ENCODE peak calls at places on chromosome 3, in nine cellular contexts. One of them, this sample, is unnamed.

GRCh38 chr3:126343675-126344074 is 13.5 kb downstream of the KLF15 start:
- DNase-seq in lower lobe of right lung: peak; percentile 37
- DNase-seq in A549: no peak
- DNase-seq in right lobe of liver: peak; percentile 55
- DNase-seq in ovary: peak; percentile 28
- DNase-seq in heart right ventricle: peak; percentile 2
- DNase-seq in CD8-positive, alpha-beta T cell: peak; percentile 2
- DNase-seq in endodermal cell: peak; percentile 44
- DNase-seq in psoas muscle: no peak
- DNase-seq in this sample: no peak

GRCh38 chr3:29408676-29409075 is 127.8 kb downstream of the RBMS3 start:
- DNase-seq in lower lobe of right lung: no peak
- DNase-seq in A549: no peak
- DNase-seq in right lobe of liver: no peak
- DNase-seq in ovary: no peak
- DNase-seq in heart right ventricle: no peak
- DNase-seq in CD8-positive, alpha-beta T cell: no peak
- DNase-seq in endodermal cell: no peak
- DNase-seq in psoas muscle: no peak
- DNase-seq in this sample: no peak

GRCh38 chr3:171846594-171846993 is 3.4 kb downstream of the TMEM212 start:
- DNase-seq in lower lobe of right lung: no peak
- DNase-seq in A549: no peak
- DNase-seq in right lobe of liver: no peak
- DNase-seq in ovary: no peak
- DNase-seq in heart right ventricle: no peak
- DNase-seq in CD8-positive, alpha-beta T cell: no peak
- DNase-seq in endodermal cell: no peak
- DNase-seq in psoas muscle: no peak
- DNase-seq in this sample: no peak

GRCh38 chr3:158668506-158668905 is 3.9 kb downstream of the LXN start:
- DNase-seq in lower lobe of right lung: no peak
- DNase-seq in A549: no peak
- DNase-seq in right lobe of liver: no peak
- DNase-seq in ovary: no peak
- DNase-seq in heart right ventricle: no peak
- DNase-seq in CD8-positive, alpha-beta T cell: no peak
- DNase-seq in endodermal cell: no peak
- DNase-seq in psoas muscle: no peak
- DNase-seq in this sample: no peak

GRCh38 chr3:51682079-51682478 is 11.0 kb downstream of the TEX264 start:
- DNase-seq in lower lobe of right lung: no peak
- DNase-seq in A549: peak; percentile 84
- DNase-seq in right lobe of liver: peak; percentile 80
- DNase-seq in ovary: peak; percentile 72
- DNase-seq in heart right ventricle: peak; percentile 81
- DNase-seq in CD8-positive, alpha-beta T cell: peak; percentile 71
- DNase-seq in endodermal cell: peak; percentile 93
- DNase-seq in psoas muscle: peak; percentile 47
- DNase-seq in this sample: peak; percentile 22

GRCh38 chr3:54861248-54862067 is 66.4 kb downstream of the LRTM1 start:
- DNase-seq in lower lobe of right lung: no peak
- DNase-seq in A549: no peak
- DNase-seq in right lobe of liver: no peak
- DNase-seq in ovary: no peak
- DNase-seq in heart right ventricle: no peak
- DNase-seq in CD8-positive, alpha-beta T cell: no peak
- DNase-seq in endodermal cell: no peak
- DNase-seq in psoas muscle: peak; percentile 17
- DNase-seq in this sample: no peak

GRCh38 chr3:123303976-123304560 is 102.3 kb downstream of the SEC22A start:
- DNase-seq in lower lobe of right lung: no peak
- DNase-seq in A549: no peak
- DNase-seq in right lobe of liver: no peak
- DNase-seq in ovary: no peak
- DNase-seq in heart right ventricle: no peak
- DNase-seq in CD8-positive, alpha-beta T cell: no peak
- DNase-seq in endodermal cell: no peak
- DNase-seq in psoas muscle: no peak
- DNase-seq in this sample: no peak

GRCh38 chr3:189809583-189809982 is 178.4 kb downstream of the TP63 start:
- DNase-seq in lower lobe of right lung: no peak
- DNase-seq in A549: no peak
- DNase-seq in right lobe of liver: no peak
- DNase-seq in ovary: no peak
- DNase-seq in heart right ventricle: no peak
- DNase-seq in CD8-positive, alpha-beta T cell: no peak
- DNase-seq in endodermal cell: no peak
- DNase-seq in psoas muscle: no peak
- DNase-seq in this sample: no peak

GRCh38 chr3:11391930-11392688 is 119.9 kb downstream of the ATG7 start:
- DNase-seq in lower lobe of right lung: no peak
- DNase-seq in A549: no peak
- DNase-seq in right lobe of liver: no peak
- DNase-seq in ovary: no peak
- DNase-seq in heart right ventricle: no peak
- DNase-seq in CD8-positive, alpha-beta T cell: no peak
- DNase-seq in endodermal cell: no peak
- DNase-seq in psoas muscle: no peak
- DNase-seq in this sample: no peak

GRCh38 chr3:161989012-161989411 is 492.4 kb downstream of the OTOL1 start:
- DNase-seq in lower lobe of right lung: no peak
- DNase-seq in A549: no peak
- DNase-seq in right lobe of liver: no peak
- DNase-seq in ovary: no peak
- DNase-seq in heart right ventricle: no peak
- DNase-seq in CD8-positive, alpha-beta T cell: no peak
- DNase-seq in endodermal cell: no peak
- DNase-seq in psoas muscle: no peak
- DNase-seq in this sample: no peak

GRCh38 chr3:72889310-72890165 is 1.7 kb downstream of the GXYLT2 start:
- DNase-seq in lower lobe of right lung: no peak
- DNase-seq in A549: no peak
- DNase-seq in right lobe of liver: no peak
- DNase-seq in ovary: no peak
- DNase-seq in heart right ventricle: no peak
- DNase-seq in CD8-positive, alpha-beta T cell: no peak
- DNase-seq in endodermal cell: no peak
- DNase-seq in psoas muscle: no peak
- DNase-seq in this sample: no peak

GRCh38 chr3:190728574-190729246 is 133.8 kb downstream of the GMNC start:
- DNase-seq in lower lobe of right lung: no peak
- DNase-seq in A549: no peak
- DNase-seq in right lobe of liver: peak; percentile 46
- DNase-seq in ovary: no peak
- DNase-seq in heart right ventricle: no peak
- DNase-seq in CD8-positive, alpha-beta T cell: no peak
- DNase-seq in endodermal cell: no peak
- DNase-seq in psoas muscle: no peak
- DNase-seq in this sample: peak; percentile 34

GRCh38 chr3:118332699-118333098 is 701.9 kb downstream of the IGSF11 start:
- DNase-seq in lower lobe of right lung: no peak
- DNase-seq in A549: no peak
- DNase-seq in right lobe of liver: no peak
- DNase-seq in ovary: no peak
- DNase-seq in heart right ventricle: no peak
- DNase-seq in CD8-positive, alpha-beta T cell: no peak
- DNase-seq in endodermal cell: no peak
- DNase-seq in psoas muscle: no peak
- DNase-seq in this sample: no peak

GRCh38 chr3:129965937-129966336 is 8.6 kb upstream of the TRH start:
- DNase-seq in lower lobe of right lung: no peak
- DNase-seq in A549: no peak
- DNase-seq in right lobe of liver: no peak
- DNase-seq in ovary: no peak
- DNase-seq in heart right ventricle: no peak
- DNase-seq in CD8-positive, alpha-beta T cell: no peak
- DNase-seq in endodermal cell: no peak
- DNase-seq in psoas muscle: no peak
- DNase-seq in this sample: no peak

GRCh38 chr3:124360140-124360539 is 368.2 kb upstream of the ROPN1 start:
- DNase-seq in lower lobe of right lung: no peak
- DNase-seq in A549: no peak
- DNase-seq in right lobe of liver: no peak
- DNase-seq in ovary: no peak
- DNase-seq in heart right ventricle: no peak
- DNase-seq in CD8-positive, alpha-beta T cell: no peak
- DNase-seq in endodermal cell: no peak
- DNase-seq in psoas muscle: no peak
- DNase-seq in this sample: no peak

GRCh38 chr3:29635888-29636287 is 355.0 kb downstream of the RBMS3 start:
- DNase-seq in lower lobe of right lung: no peak
- DNase-seq in A549: no peak
- DNase-seq in right lobe of liver: no peak
- DNase-seq in ovary: no peak
- DNase-seq in heart right ventricle: no peak
- DNase-seq in CD8-positive, alpha-beta T cell: no peak
- DNase-seq in endodermal cell: no peak
- DNase-seq in psoas muscle: no peak
- DNase-seq in this sample: no peak

GRCh38 chr3:160133757-160134156 is 91.5 kb upstream of the C3orf80 start:
- DNase-seq in lower lobe of right lung: no peak
- DNase-seq in A549: no peak
- DNase-seq in right lobe of liver: peak; percentile 49
- DNase-seq in ovary: no peak
- DNase-seq in heart right ventricle: no peak
- DNase-seq in CD8-positive, alpha-beta T cell: no peak
- DNase-seq in endodermal cell: peak; percentile 77
- DNase-seq in psoas muscle: no peak
- DNase-seq in this sample: no peak
- TF ChIP-seq CTCF in lower lobe of right lung: peak; percentile 8
- TF ChIP-seq CTCF in A549: no peak
- TF ChIP-seq CTCF in right lobe of liver: peak; percentile 49
- TF ChIP-seq CTCF in ovary: no peak
- TF ChIP-seq CTCF in heart right ventricle: no peak
- TF ChIP-seq CTCF in CD8-positive, alpha-beta T cell: no peak
- TF ChIP-seq CTCF in endodermal cell: peak; percentile 71
- TF ChIP-seq CTCF in psoas muscle: no peak
- TF ChIP-seq CTCF in this sample: peak; percentile 47

GRCh38 chr3:39108309-39108708 is 829 bp downstream of the TTC21A start:
- DNase-seq in lower lobe of right lung: no peak
- DNase-seq in A549: no peak
- DNase-seq in right lobe of liver: no peak
- DNase-seq in ovary: no peak
- DNase-seq in heart right ventricle: no peak
- DNase-seq in CD8-positive, alpha-beta T cell: peak; percentile 33
- DNase-seq in endodermal cell: no peak
- DNase-seq in psoas muscle: no peak
- DNase-seq in this sample: no peak

GRCh38 chr3:39110041-39110639 is 2.7 kb downstream of the TTC21A start:
- DNase-seq in lower lobe of right lung: no peak
- DNase-seq in A549: no peak
- DNase-seq in right lobe of liver: no peak
- DNase-seq in ovary: no peak
- DNase-seq in heart right ventricle: no peak
- DNase-seq in CD8-positive, alpha-beta T cell: no peak
- DNase-seq in endodermal cell: peak; percentile 70
- DNase-seq in psoas muscle: no peak
- DNase-seq in this sample: no peak

GRCh38 chr3:39107056-39107873 is at the start of the genes GORASP1 and TTC21A:
- DNase-seq in lower lobe of right lung: peak; percentile 95
- DNase-seq in A549: peak; percentile 91
- DNase-seq in right lobe of liver: peak; percentile 94
- DNase-seq in ovary: peak; percentile 92
- DNase-seq in heart right ventricle: peak; percentile 92
- DNase-seq in CD8-positive, alpha-beta T cell: peak; percentile 66
- DNase-seq in endodermal cell: peak; percentile 93
- DNase-seq in psoas muscle: peak; percentile 91
- DNase-seq in this sample: peak; percentile 59

GRCh38 chr3:39107874-39108308 is 411 bp downstream of the TTC21A start:
- DNase-seq in lower lobe of right lung: no peak
- DNase-seq in A549: no peak
- DNase-seq in right lobe of liver: no peak
- DNase-seq in ovary: no peak
- DNase-seq in heart right ventricle: no peak
- DNase-seq in CD8-positive, alpha-beta T cell: no peak
- DNase-seq in endodermal cell: no peak
- DNase-seq in psoas muscle: no peak
- DNase-seq in this sample: no peak

DNA sequence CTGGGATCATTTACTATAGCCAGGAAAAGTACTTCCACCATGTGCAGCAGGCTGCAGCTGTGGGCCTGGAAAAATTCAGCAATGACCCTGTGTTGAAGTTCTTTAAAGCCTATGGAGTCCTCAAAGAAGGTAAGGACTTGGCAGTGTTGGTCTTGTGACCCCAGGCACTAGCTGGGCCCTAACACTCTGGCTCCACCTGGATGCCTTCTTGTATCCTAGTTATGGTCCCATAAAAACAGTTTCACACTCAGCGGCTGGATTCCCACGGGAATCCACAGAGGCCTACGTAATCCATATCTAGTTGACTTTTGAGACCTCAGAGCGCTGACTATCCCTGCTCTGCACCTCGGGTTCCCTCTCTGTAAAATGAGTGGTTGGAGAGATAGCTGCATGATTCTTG is 1.6 kb downstream of the TTC21A start:
- DNase-seq in lower lobe of right lung: no peak
- DNase-seq in A549: no peak
- DNase-seq in right lobe of liver: no peak
- DNase-seq in ovary: no peak
- DNase-seq in heart right ventricle: no peak
- DNase-seq in CD8-positive, alpha-beta T cell: no peak
- DNase-seq in endodermal cell: no peak
- DNase-seq in psoas muscle: no peak
- DNase-seq in this sample: no peak
- H3K4me3 ChIP-seq in lower lobe of right lung: no peak overlapping the region
- H3K4me3 ChIP-seq in A549: no peak overlapping the region
- H3K4me3 ChIP-seq in right lobe of liver: no peak overlapping the region
- H3K4me3 ChIP-seq in ovary: no peak overlapping the region
- H3K4me3 ChIP-seq in heart right ventricle: no peak overlapping the region
- H3K4me3 ChIP-seq in CD8-positive, alpha-beta T cell: no peak overlapping the region
- H3K4me3 ChIP-seq in endodermal cell: no peak overlapping the region
- H3K4me3 ChIP-seq in psoas muscle: no peak overlapping the region
- H3K4me3 ChIP-seq in this sample: no peak overlapping the region

DNA sequence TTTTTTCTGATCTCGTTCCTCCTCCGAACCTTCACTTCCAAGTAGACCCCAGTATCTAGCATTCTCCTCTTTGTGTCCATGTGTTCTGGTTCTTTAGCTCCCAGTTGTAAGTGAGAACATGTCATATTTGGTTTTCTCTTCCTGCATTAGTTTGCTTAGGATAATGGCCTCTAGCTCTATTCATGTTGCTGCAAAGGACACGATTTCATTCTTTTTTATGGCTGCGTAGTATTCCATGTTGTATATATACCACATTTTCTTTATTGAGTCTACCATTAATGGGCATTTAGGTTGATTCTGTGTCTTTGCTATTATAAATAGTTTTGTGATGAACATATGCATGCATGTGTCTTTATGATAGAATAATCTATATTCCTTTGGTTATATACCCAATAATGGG is 30.2 kb upstream of the MME start:
- DNase-seq in lower lobe of right lung: no peak
- DNase-seq in A549: no peak
- DNase-seq in right lobe of liver: no peak
- DNase-seq in ovary: no peak
- DNase-seq in heart right ventricle: no peak
- DNase-seq in CD8-positive, alpha-beta T cell: no peak
- DNase-seq in endodermal cell: no peak
- DNase-seq in psoas muscle: no peak
- DNase-seq in this sample: no peak
- TF ChIP-seq CTCF in lower lobe of right lung: no peak
- TF ChIP-seq CTCF in A549: no peak
- TF ChIP-seq CTCF in right lobe of liver: no peak
- TF ChIP-seq CTCF in ovary: no peak
- TF ChIP-seq CTCF in heart right ventricle: no peak
- TF ChIP-seq CTCF in CD8-positive, alpha-beta T cell: no peak
- TF ChIP-seq CTCF in endodermal cell: no peak
- TF ChIP-seq CTCF in psoas muscle: no peak
- TF ChIP-seq CTCF in this sample: no peak

GRCh38 chr3:47476644-47477199 is 981 bp upstream of the SCAP start:
- DNase-seq in lower lobe of right lung: no peak
- DNase-seq in A549: no peak
- DNase-seq in right lobe of liver: peak; percentile 53
- DNase-seq in ovary: no peak
- DNase-seq in heart right ventricle: no peak
- DNase-seq in CD8-positive, alpha-beta T cell: no peak
- DNase-seq in endodermal cell: no peak
- DNase-seq in psoas muscle: no peak
- DNase-seq in this sample: no peak
- H3K4me3 ChIP-seq in lower lobe of right lung: peak overlapping the region; percentile 91
- H3K4me3 ChIP-seq in A549: no peak overlapping the region
- H3K4me3 ChIP-seq in right lobe of liver: peak overlapping the region; percentile 91
- H3K4me3 ChIP-seq in ovary: peak overlapping the region; percentile 66
- H3K4me3 ChIP-seq in heart right ventricle: peak overlapping the region; percentile 91
- H3K4me3 ChIP-seq in CD8-positive, alpha-beta T cell: peak overlapping the region; percentile 58
- H3K4me3 ChIP-seq in endodermal cell: peak overlapping the region; percentile 77
- H3K4me3 ChIP-seq in psoas muscle: peak overlapping the region; percentile 97
- H3K4me3 ChIP-seq in this sample: no peak overlapping the region